ENCODE peak calls at places on chromosomes 4 and X, in eight cellular contexts. One of them, this sample, is unnamed.

GRCh38 chr4:15587649-15588048 is 67.5 kb downstream of the FBXL5 start:
- DNase-seq in pancreas: no peak
- DNase-seq in BE2C: no peak
- DNase-seq in NCI-H774: no peak
- DNase-seq in astrocyte of the spinal cord: peak; percentile 12
- DNase-seq in GDM1: no peak
- DNase-seq in stimulated activated CD8-positive, alpha-beta memory T cell treated with anti-CD3 and anti-CD28 coated beads, Interleukin-15, amount 100 ng/mL, for 1 hour: no peak
- DNase-seq in iPS DF 6.9: no peak
- DNase-seq in this sample: no peak

GRCh38 chr4:81021526-81021944 is 9.0 kb upstream of the BMP3 start:
- DNase-seq in pancreas: no peak
- DNase-seq in BE2C: no peak
- DNase-seq in NCI-H774: no peak
- DNase-seq in astrocyte of the spinal cord: no peak
- DNase-seq in GDM1: no peak
- DNase-seq in stimulated activated CD8-positive, alpha-beta memory T cell treated with anti-CD3 and anti-CD28 coated beads, Interleukin-15, amount 100 ng/mL, for 1 hour: no peak
- DNase-seq in iPS DF 6.9: no peak
- DNase-seq in this sample: no peak

GRCh38 chrX:13077168-13077567 is 32.7 kb upstream of the FAM9C start:
- DNase-seq in pancreas: no peak
- DNase-seq in BE2C: no peak
- DNase-seq in NCI-H774: no peak
- DNase-seq in astrocyte of the spinal cord: no peak
- DNase-seq in GDM1: no peak
- DNase-seq in stimulated activated CD8-positive, alpha-beta memory T cell treated with anti-CD3 and anti-CD28 coated beads, Interleukin-15, amount 100 ng/mL, for 1 hour: no peak
- DNase-seq in iPS DF 6.9: no peak
- DNase-seq in this sample: no peak

GRCh38 chr4:45946699-45947098 is 177.2 kb downstream of the GABRG1 start:
- DNase-seq in pancreas: no peak
- DNase-seq in BE2C: no peak
- DNase-seq in NCI-H774: no peak
- DNase-seq in astrocyte of the spinal cord: no peak
- DNase-seq in GDM1: no peak
- DNase-seq in stimulated activated CD8-positive, alpha-beta memory T cell treated with anti-CD3 and anti-CD28 coated beads, Interleukin-15, amount 100 ng/mL, for 1 hour: no peak
- DNase-seq in iPS DF 6.9: no peak
- DNase-seq in this sample: no peak

GRCh38 chrX:132957211-132958085 is 981 bp downstream of the HS6ST2 start:
- DNase-seq in pancreas: peak; percentile 77
- DNase-seq in BE2C: peak; percentile 14
- DNase-seq in NCI-H774: no peak
- DNase-seq in astrocyte of the spinal cord: no peak
- DNase-seq in GDM1: no peak
- DNase-seq in stimulated activated CD8-positive, alpha-beta memory T cell treated with anti-CD3 and anti-CD28 coated beads, Interleukin-15, amount 100 ng/mL, for 1 hour: no peak
- DNase-seq in iPS DF 6.9: no peak
- DNase-seq in this sample: peak; percentile 54

GRCh38 chrX:8404443-8404842 is 60.2 kb upstream of the VCX3B start:
- DNase-seq in pancreas: no peak
- DNase-seq in BE2C: no peak
- DNase-seq in NCI-H774: no peak
- DNase-seq in astrocyte of the spinal cord: peak; percentile 38
- DNase-seq in GDM1: no peak
- DNase-seq in stimulated activated CD8-positive, alpha-beta memory T cell treated with anti-CD3 and anti-CD28 coated beads, Interleukin-15, amount 100 ng/mL, for 1 hour: no peak
- DNase-seq in iPS DF 6.9: no peak
- DNase-seq in this sample: peak; percentile 89

GRCh38 chrX:112760697-112761096 is 79.9 kb downstream of the AMOT start:
- DNase-seq in pancreas: no peak
- DNase-seq in BE2C: no peak
- DNase-seq in NCI-H774: no peak
- DNase-seq in astrocyte of the spinal cord: no peak
- DNase-seq in GDM1: no peak
- DNase-seq in stimulated activated CD8-positive, alpha-beta memory T cell treated with anti-CD3 and anti-CD28 coated beads, Interleukin-15, amount 100 ng/mL, for 1 hour: no peak
- DNase-seq in iPS DF 6.9: no peak
- DNase-seq in this sample: peak; percentile 14

GRCh38 chrX:37712458-37712857 is 26.9 kb downstream of the XK start:
- DNase-seq in pancreas: no peak
- DNase-seq in BE2C: no peak
- DNase-seq in NCI-H774: no peak
- DNase-seq in astrocyte of the spinal cord: peak; percentile 21
- DNase-seq in GDM1: no peak
- DNase-seq in stimulated activated CD8-positive, alpha-beta memory T cell treated with anti-CD3 and anti-CD28 coated beads, Interleukin-15, amount 100 ng/mL, for 1 hour: no peak
- DNase-seq in iPS DF 6.9: no peak
- DNase-seq in this sample: peak; percentile 49

GRCh38 chr4:157265281-157265680 is 44.8 kb downstream of the GRIA2 start:
- DNase-seq in pancreas: no peak
- DNase-seq in BE2C: no peak
- DNase-seq in NCI-H774: no peak
- DNase-seq in astrocyte of the spinal cord: peak; percentile 44
- DNase-seq in GDM1: no peak
- DNase-seq in stimulated activated CD8-positive, alpha-beta memory T cell treated with anti-CD3 and anti-CD28 coated beads, Interleukin-15, amount 100 ng/mL, for 1 hour: no peak
- DNase-seq in iPS DF 6.9: no peak
- DNase-seq in this sample: peak; percentile 25

GRCh38 chrX:9416562-9417319 is 48.1 kb upstream of the TBL1X start:
- DNase-seq in pancreas: no peak
- DNase-seq in BE2C: no peak
- DNase-seq in NCI-H774: no peak
- DNase-seq in astrocyte of the spinal cord: no peak
- DNase-seq in GDM1: no peak
- DNase-seq in stimulated activated CD8-positive, alpha-beta memory T cell treated with anti-CD3 and anti-CD28 coated beads, Interleukin-15, amount 100 ng/mL, for 1 hour: no peak
- DNase-seq in iPS DF 6.9: no peak
- DNase-seq in this sample: no peak

GRCh38 chrX:112664928-112665327 is 14.8 kb downstream of the LHFPL1 start:
- DNase-seq in pancreas: no peak
- DNase-seq in BE2C: no peak
- DNase-seq in NCI-H774: no peak
- DNase-seq in astrocyte of the spinal cord: no peak
- DNase-seq in GDM1: no peak
- DNase-seq in stimulated activated CD8-positive, alpha-beta memory T cell treated with anti-CD3 and anti-CD28 coated beads, Interleukin-15, amount 100 ng/mL, for 1 hour: no peak
- DNase-seq in iPS DF 6.9: no peak
- DNase-seq in this sample: no peak

GRCh38 chr4:153432971-153433752 is 33.0 kb upstream of the TMEM131L start:
- DNase-seq in pancreas: peak; percentile 54
- DNase-seq in BE2C: peak; percentile 42
- DNase-seq in NCI-H774: peak; percentile 1
- DNase-seq in astrocyte of the spinal cord: peak; percentile 83
- DNase-seq in GDM1: peak; percentile 64
- DNase-seq in stimulated activated CD8-positive, alpha-beta memory T cell treated with anti-CD3 and anti-CD28 coated beads, Interleukin-15, amount 100 ng/mL, for 1 hour: peak; percentile 24
- DNase-seq in iPS DF 6.9: no peak
- DNase-seq in this sample: peak; percentile 86

GRCh38 chr4:111127842-111128241 is 505.0 kb upstream of the PITX2 start:
- DNase-seq in pancreas: no peak
- DNase-seq in BE2C: no peak
- DNase-seq in NCI-H774: no peak
- DNase-seq in astrocyte of the spinal cord: no peak
- DNase-seq in GDM1: no peak
- DNase-seq in stimulated activated CD8-positive, alpha-beta memory T cell treated with anti-CD3 and anti-CD28 coated beads, Interleukin-15, amount 100 ng/mL, for 1 hour: no peak
- DNase-seq in iPS DF 6.9: no peak
- DNase-seq in this sample: no peak

GRCh38 chr4:177405508-177405907 is 36.7 kb downstream of the AGA start:
- DNase-seq in pancreas: no peak
- DNase-seq in BE2C: no peak
- DNase-seq in NCI-H774: no peak
- DNase-seq in astrocyte of the spinal cord: no peak
- DNase-seq in GDM1: no peak
- DNase-seq in stimulated activated CD8-positive, alpha-beta memory T cell treated with anti-CD3 and anti-CD28 coated beads, Interleukin-15, amount 100 ng/mL, for 1 hour: no peak
- DNase-seq in iPS DF 6.9: no peak
- DNase-seq in this sample: peak; percentile 9

GRCh38 chrX:12139934-12140611 is 1.8 kb downstream of the FRMPD4 start:
- DNase-seq in pancreas: no peak
- DNase-seq in BE2C: no peak
- DNase-seq in NCI-H774: no peak
- DNase-seq in astrocyte of the spinal cord: no peak
- DNase-seq in GDM1: no peak
- DNase-seq in stimulated activated CD8-positive, alpha-beta memory T cell treated with anti-CD3 and anti-CD28 coated beads, Interleukin-15, amount 100 ng/mL, for 1 hour: no peak
- DNase-seq in iPS DF 6.9: no peak
- DNase-seq in this sample: no peak

GRCh38 chr4:150342945-150343344 is 239.0 kb upstream of the MAB21L2 start:
- DNase-seq in pancreas: no peak
- DNase-seq in BE2C: no peak
- DNase-seq in NCI-H774: no peak
- DNase-seq in astrocyte of the spinal cord: no peak
- DNase-seq in GDM1: no peak
- DNase-seq in stimulated activated CD8-positive, alpha-beta memory T cell treated with anti-CD3 and anti-CD28 coated beads, Interleukin-15, amount 100 ng/mL, for 1 hour: no peak
- DNase-seq in iPS DF 6.9: no peak
- DNase-seq in this sample: no peak

GRCh38 chr4:6546681-6547447 is 28.1 kb upstream of the MAN2B2 start:
- DNase-seq in pancreas: peak; percentile 31
- DNase-seq in BE2C: peak; percentile 55
- DNase-seq in NCI-H774: peak; percentile 28
- DNase-seq in astrocyte of the spinal cord: peak; percentile 58
- DNase-seq in GDM1: peak; percentile 30
- DNase-seq in stimulated activated CD8-positive, alpha-beta memory T cell treated with anti-CD3 and anti-CD28 coated beads, Interleukin-15, amount 100 ng/mL, for 1 hour: peak; percentile 13
- DNase-seq in iPS DF 6.9: peak; percentile 45
- DNase-seq in this sample: peak; percentile 78

GRCh38 chrX:38151426-38151825 is 69.2 kb downstream of the SRPX start:
- DNase-seq in pancreas: no peak
- DNase-seq in BE2C: no peak
- DNase-seq in NCI-H774: no peak
- DNase-seq in astrocyte of the spinal cord: peak; percentile 67
- DNase-seq in GDM1: no peak
- DNase-seq in stimulated activated CD8-positive, alpha-beta memory T cell treated with anti-CD3 and anti-CD28 coated beads, Interleukin-15, amount 100 ng/mL, for 1 hour: no peak
- DNase-seq in iPS DF 6.9: no peak
- DNase-seq in this sample: peak; percentile 79

GRCh38 chr4:173508386-173509002 is 21.5 kb downstream of the HAND2 start:
- DNase-seq in pancreas: peak; percentile 53
- DNase-seq in BE2C: no peak
- DNase-seq in NCI-H774: no peak
- DNase-seq in astrocyte of the spinal cord: no peak
- DNase-seq in GDM1: no peak
- DNase-seq in stimulated activated CD8-positive, alpha-beta memory T cell treated with anti-CD3 and anti-CD28 coated beads, Interleukin-15, amount 100 ng/mL, for 1 hour: no peak
- DNase-seq in iPS DF 6.9: no peak
- DNase-seq in this sample: no peak